ENCODE peak calls at places on chromosomes 4 and X, in nine cellular contexts. H, X, V, S, Y, U, T, G and N are unnamed samples.

GRCh38 chr4:33625762-33626161 is 2618.6 kb downstream of the ARAP2 start:
- DNase-seq in H (no peak), V (no peak), Y (no peak), T (no peak), S (no peak), U (no peak), X (no peak), G (no peak), N (no peak)

GRCh38 chrX:110657073-110657472 is 138.5 kb downstream of the CHRDL1 start:
- DNase-seq in Y (no peak), V (no peak), U (no peak), G (no peak), H (no peak), S (no peak), X (no peak), T (no peak), N (no peak)

GRCh38 chrX:133534172-133534571 is 118.9 kb upstream of the GPC4 start:
- DNase-seq in H (no peak), S (no peak), G (no peak), Y (no peak), U (no peak), X (no peak), T (no peak), V (no peak), N (no peak)

GRCh38 chr4:1819816-1820215 is 26.7 kb downstream of the FGFR3 start:
- DNase-seq in G (no peak), S (no peak), V (no peak), Y (no peak), U (no peak), H (no peak), T (no peak), X (no peak), N (no peak)

GRCh38 chr4:156528216-156528615 is 443.4 kb downstream of the PDGFC start:
- DNase-seq in G (no peak), V (no peak), X (no peak), S (no peak), Y (no peak), T (no peak), U (no peak), H (no peak), N (no peak)

GRCh38 chr4:85772470-85772869 is 297.5 kb downstream of the ARHGAP24 start:
- DNase-seq in G (no peak), Y (no peak), V (no peak), U (no peak), S (no peak), H (no peak), T (no peak), X (no peak), N (no peak)

GRCh38 chrX:43661521-43662240 is 5.6 kb downstream of the MAOA start:
- DNase-seq in T (no peak), V (no peak), G (no peak), H (peak; percentile 39), X (no peak), S (no peak), U (no peak), Y (no peak), N (peak; percentile 16)

GRCh38 chr4:116066711-116067245 is 953.4 kb upstream of the NDST4 start:
- DNase-seq in H (no peak), S (no peak), Y (no peak), X (no peak), U (no peak), G (no peak), V (no peak), T (no peak), N (no peak)

GRCh38 chr4:139454646-139455045 is 725 bp downstream of the RAB33B start:
- DNase-seq in S (no peak), H (no peak), X (no peak), V (no peak), U (no peak), T (no peak), Y (no peak), G (no peak), N (no peak)

GRCh38 chr4:1599491-1600210 is 84.5 kb downstream of the FAM53A start:
- DNase-seq in U (peak; percentile 52), X (no peak), V (no peak), T (peak; percentile 71), H (no peak), S (no peak), G (peak; percentile 53), Y (no peak), N (no peak)

GRCh38 chr4:108762559-108763225 is at the start of gene ETNPPL:
- DNase-seq in U (peak; percentile 62), S (no peak), G (peak; percentile 68), V (peak; percentile 85), H (no peak), T (no peak), X (no peak), Y (no peak), N (no peak)

GRCh38 chrX:25012433-25012735 is 3.4 kb downstream of the ARX start:
- DNase-seq in Y (no peak), H (no peak), X (no peak), T (no peak), U (no peak), G (no peak), S (no peak), V (no peak), N (no peak)

GRCh38 chr4:15695240-15695699 is 7.6 kb upstream of the BST1 start:
- DNase-seq in S (no peak), T (no peak), U (no peak), Y (no peak), V (no peak), H (no peak), X (no peak), G (no peak), N (no peak)

GRCh38 chr4:122899682-122900081 is 22.7 kb downstream of the NUDT6 start:
- DNase-seq in X (no peak), U (no peak), T (no peak), Y (no peak), S (no peak), H (no peak), G (no peak), V (no peak), N (no peak)

GRCh38 chr4:148883891-148884290 is 441.7 kb upstream of the NR3C2 start:
- DNase-seq in V (no peak), T (no peak), U (no peak), G (no peak), X (no peak), H (no peak), Y (no peak), S (no peak), N (no peak)

GRCh38 chr4:101348367-101348827 is 1.1 kb upstream of the PPP3CA start:
- DNase-seq in G (no peak), S (no peak), V (peak; percentile 73), U (no peak), Y (no peak), X (no peak), T (no peak), H (no peak), N (no peak)

GRCh38 chr4:183205682-183206081 is 106.6 kb downstream of the WWC2 start:
- DNase-seq in S (no peak), H (no peak), X (no peak), T (no peak), U (no peak), V (no peak), Y (no peak), G (no peak), N (no peak)

GRCh38 chr4:7266525-7267292 is 74.4 kb downstream of the SORCS2 start:
- DNase-seq in T (no peak), X (no peak), U (no peak), S (no peak), G (peak; percentile 33), H (no peak), V (no peak), Y (no peak), N (no peak)

GRCh38 chrX:34656842-34657780 is at the start of gene TMEM47:
- DNase-seq in Y (peak; percentile 77), U (peak; percentile 86), H (peak; percentile 73), S (peak; percentile 65), T (peak; percentile 73), V (peak; percentile 72), G (peak; percentile 81), X (peak; percentile 71), N (peak; percentile 30)

GRCh38 chrX:135389243-135389642 is 32.5 kb upstream of the SMIM10L2A start:
- DNase-seq in Y (no peak), V (no peak), S (no peak), X (no peak), G (no peak), T (no peak), H (no peak), U (no peak), N (no peak)

GRCh38 chr4:5773271-5773555 is 62.2 kb downstream of the EVC start:
- DNase-seq in Y (no peak), T (no peak), S (no peak), X (no peak), H (no peak), U (peak; percentile 19), V (peak; percentile 43), G (no peak), N (no peak)

GRCh38 chr4:46933686-46934085 is 24.6 kb upstream of the COX7B2 start:
- DNase-seq in X (no peak), H (no peak), Y (no peak), T (no peak), G (no peak), U (no peak), V (no peak), S (no peak), N (no peak)

GRCh38 chr4:54386270-54386669 is 157.2 kb downstream of the PDGFRA start:
- DNase-seq in V (no peak), Y (no peak), X (no peak), S (no peak), T (no peak), H (no peak), G (no peak), U (no peak), N (no peak)
- TF ChIP-seq POLR2A in V (no peak), Y (no peak), X (no peak), S (no peak), T (no peak), H (no peak), G (no peak), U (no peak), N (no peak)

GRCh38 chrX:26160301-26160700 is at the start of gene MAGEB6B:
- DNase-seq in H (no peak), U (no peak), S (no peak), T (no peak), X (no peak), G (no peak), V (no peak), Y (no peak), N (no peak)
- H3K27ac ChIP-seq in H (no peak within 1 kb of the TSS), U (no peak within 1 kb of the TSS), S (no peak within 1 kb of the TSS), T (no peak within 1 kb of the TSS), X (no peak within 1 kb of the TSS), G (no peak within 1 kb of the TSS), V (no peak within 1 kb of the TSS), Y (no peak within 1 kb of the TSS), N (no peak within 1 kb of the TSS)

DNA sequence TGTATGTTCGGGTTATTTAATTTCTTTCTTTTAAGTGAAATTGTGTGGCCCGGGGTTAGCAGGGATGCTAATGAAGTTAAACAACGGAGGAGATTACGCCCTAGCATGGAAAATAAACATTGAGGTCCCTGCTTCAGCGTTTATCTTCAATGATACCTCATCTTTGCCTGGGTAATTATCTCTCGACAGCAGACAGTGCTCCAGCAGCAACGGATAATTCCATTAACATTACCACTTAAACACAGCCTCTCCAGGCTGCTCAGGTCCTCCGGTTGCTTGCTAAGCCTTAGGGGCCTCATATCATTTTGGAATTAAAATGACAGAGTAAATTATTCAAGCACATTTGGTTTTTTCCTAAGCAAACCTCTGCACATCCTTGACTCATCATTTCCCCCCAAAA is 281.5 kb upstream of the KLF3 start:
- DNase-seq in T (no peak), U (no peak), Y (no peak), G (no peak), V (no peak), X (no peak), S (no peak), H (no peak), N (no peak)
- TF ChIP-seq POLR2A in T (no peak), U (no peak), Y (no peak), G (no peak), V (no peak), X (no peak), S (no peak), H (no peak), N (no peak)

GRCh38 chr4:87041142-87041541 is 106.3 kb downstream of the AFF1 start:
- DNase-seq in U (peak; percentile 79), T (no peak), V (no peak), S (no peak), G (no peak), H (peak; percentile 80), Y (peak; percentile 63), X (no peak), N (no peak)
- H3K27ac ChIP-seq in U (peak overlapping the region; percentile 87), T (no peak overlapping the region), V (no peak overlapping the region), S (no peak overlapping the region), G (peak overlapping the region; percentile 19), H (peak overlapping the region; percentile 32), Y (peak overlapping the region; percentile 99), X (peak overlapping the region; percentile 84), N (peak overlapping the region; percentile 31)